ENCODE peak calls at places on chromosomes 12 and 14, in seven cellular contexts. C is astrocyte of the hippocampus, K is H7, J is NCI-H1105, T is HFFc6, D is transverse colon, H is AG08396. L is an unnamed sample.

GRCh38 chr12:52494518-52494917 is 1.5 kb upstream of the KRT6A start:
- DNase-seq in C (no peak), K (no peak), J (no peak), T (no peak), D (peak; percentile 17), H (no peak), L (peak; percentile 77)

GRCh38 chr12:128817115-128818015 is 6.4 kb downstream of the SLC15A4 start:
- DNase-seq in C (peak; percentile 95), K (no peak), J (no peak), T (peak; percentile 22), D (peak; percentile 43), H (peak; percentile 73), L (no peak)

GRCh38 chr12:45216297-45216982 is 545 bp downstream of the ANO6 start:
- DNase-seq in C (peak; percentile 78), K (peak; percentile 75), J (peak; percentile 28), T (peak; percentile 19), D (peak; percentile 56), H (peak; percentile 65), L (peak; percentile 58)

GRCh38 chr14:61584258-61584657 is 111.1 kb upstream of the HIF1A start:
- DNase-seq in C (peak; percentile 66), K (no peak), J (no peak), T (peak; percentile 76), D (no peak), H (peak; percentile 53), L (no peak)

GRCh38 chr14:79043194-79043889 is 873.2 kb downstream of the NRXN3 start:
- DNase-seq in C (no peak), K (no peak), J (no peak), T (no peak), D (no peak), H (no peak), L (no peak)

GRCh38 chr12:108090107-108090899 is 38.8 kb upstream of the WSCD2 start:
- DNase-seq in C (no peak), K (peak; percentile 48), J (no peak), T (no peak), D (no peak), H (no peak), L (no peak)

GRCh38 chr12:51386361-51386760 is 4.8 kb downstream of the GALNT6 start:
- DNase-seq in C (no peak), K (no peak), J (no peak), T (no peak), D (no peak), H (no peak), L (no peak)

GRCh38 chr12:104055686-104056388 is 5.8 kb upstream of the GLT8D2 start:
- DNase-seq in C (peak; percentile 41), K (no peak), J (peak; percentile 94), T (no peak), D (peak; percentile 58), H (peak; percentile 36), L (peak; percentile 31)

GRCh38 chr12:111823891-111824290 is 18.1 kb upstream of the MAPKAPK5 start:
- DNase-seq in C (no peak), K (no peak), J (no peak), T (no peak), D (peak; percentile 21), H (no peak), L (no peak)

GRCh38 chr12:76636141-76636692 is 76.6 kb upstream of the OSBPL8 start:
- DNase-seq in C (peak; percentile 45), K (no peak), J (no peak), T (no peak), D (no peak), H (no peak), L (no peak)

GRCh38 chr14:98858561-98858960 is 413.4 kb downstream of the BCL11B start:
- DNase-seq in C (no peak), K (no peak), J (no peak), T (no peak), D (no peak), H (no peak), L (no peak)

GRCh38 chr12:131615316-131616053 is 95.4 kb upstream of the SFSWAP start:
- DNase-seq in C (no peak), K (peak; percentile 62), J (no peak), T (no peak), D (no peak), H (peak; percentile 60), L (peak; percentile 61)